ENCODE peak calls at places on chromosomes 2 and 18, in eight cellular contexts. B is hypothalamus, U is NCI-H187 treated with DMSO at 0.1 percent for 48 hours, D is tibial nerve, V is kidney glomerular epithelial cell, K is fibroblast of villous mesenchyme, G is GM19239, H is progenitor cell of endocrine pancreas. N is an unnamed sample.
A peak's percentile ranks its signal among the peaks of the same experiment; 100 is the strongest.

GRCh38 chr18:43587538-43588153 is 310.4 kb upstream of the SYT4 start:
- DNase-seq in B (no peak), U (no peak), D (peak; percentile 15), V (peak; percentile 17), K (peak; percentile 36), G (no peak), H (no peak), N (no peak)

GRCh38 chr2:36354816-36355156 is 792 bp upstream of the CRIM1 start:
- DNase-seq in B (no peak), U (no peak), D (no peak), V (no peak), K (no peak), G (no peak), H (no peak), N (no peak)

GRCh38 chr2:106120432-106120831 is 73.7 kb downstream of the UXS1 start:
- DNase-seq in B (no peak), U (no peak), D (no peak), V (no peak), K (no peak), G (no peak), H (no peak), N (no peak)

GRCh38 chr2:96697476-96697875 is 42.4 kb downstream of the LMAN2L start:
- DNase-seq in B (no peak), U (no peak), D (no peak), V (no peak), K (no peak), G (no peak), H (no peak), N (no peak)

GRCh38 chr18:65623686-65624085 is 127.1 kb upstream of the CDH7 start:
- DNase-seq in B (no peak), U (no peak), D (no peak), V (no peak), K (no peak), G (no peak), H (no peak), N (no peak)

GRCh38 chr2:173963323-173963816 is 1.8 kb downstream of the SP3 start:
- DNase-seq in B (no peak), U (no peak), D (peak; percentile 41), V (peak; percentile 40), K (peak; percentile 81), G (peak; percentile 37), H (no peak), N (no peak)

GRCh38 chr2:25029183-25029554 is 12.7 kb upstream of the EFR3B start:
- DNase-seq in B (no peak), U (peak; percentile 96), D (no peak), V (no peak), K (no peak), G (no peak), H (no peak), N (no peak)

GRCh38 chr18:5538541-5538940 is 5.3 kb downstream of the EPB41L3 start:
- DNase-seq in B (no peak), U (no peak), D (no peak), V (no peak), K (no peak), G (no peak), H (no peak), N (no peak)

GRCh38 chr2:72780483-72780882 is 45.4 kb downstream of the EXOC6B start:
- DNase-seq in B (no peak), U (no peak), D (no peak), V (no peak), K (peak; percentile 68), G (no peak), H (no peak), N (no peak)

GRCh38 chr2:147026664-147027278 is 818.1 kb upstream of the ACVR2A start:
- DNase-seq in B (no peak), U (no peak), D (no peak), V (peak; percentile 7), K (peak; percentile 94), G (no peak), H (no peak), N (no peak)

GRCh38 chr2:219736196-219736595 is 108.8 kb downstream of the SLC4A3 start:
- DNase-seq in B (no peak), U (no peak), D (peak; percentile 64), V (peak; percentile 80), K (peak; percentile 77), G (no peak), H (peak; percentile 14), N (no peak)

GRCh38 chr2:224601923-224602322 is 16.8 kb upstream of the CUL3 start:
- DNase-seq in B (no peak), U (no peak), D (no peak), V (no peak), K (no peak), G (no peak), H (no peak), N (no peak)

GRCh38 chr2:95179451-95179850 is 13.8 kb downstream of the ZNF2 start:
- DNase-seq in B (no peak), U (no peak), D (no peak), V (no peak), K (no peak), G (no peak), H (no peak), N (no peak)

GRCh38 chr2:217218269-217219140 is 358.6 kb upstream of the TNP1 start:
- DNase-seq in B (no peak), U (no peak), D (no peak), V (no peak), K (peak; percentile 84), G (peak; percentile 9), H (no peak), N (no peak)

GRCh38 chr2:66497706-66498596 is 63.0 kb downstream of the MEIS1 start:
- DNase-seq in B (no peak), U (no peak), D (no peak), V (no peak), K (no peak), G (no peak), H (no peak), N (no peak)

GRCh38 chr2:222364280-222364895 is 60.0 kb upstream of the SGPP2 start:
- DNase-seq in B (no peak), U (no peak), D (no peak), V (no peak), K (peak; percentile 5), G (no peak), H (no peak), N (no peak)

GRCh38 chr2:12236136-12236834 is 480.5 kb upstream of the TRIB2 start:
- DNase-seq in B (no peak), U (no peak), D (no peak), V (no peak), K (peak; percentile 31), G (no peak), H (no peak), N (no peak)

GRCh38 chr2:111036042-111036441 is 84.7 kb upstream of the BCL2L11 start:
- DNase-seq in B (no peak), U (no peak), D (no peak), V (no peak), K (no peak), G (no peak), H (no peak), N (no peak)

N was measured in posterior cingulate gyrus.